ENCODE peak calls at places on chromosomes 6 and 20, in four cellular contexts. U is T-cell, J is NAMALWA, V is NCI-H1930. T is an unnamed sample.

GRCh38 chr6:106102034-106102433 is 15.9 kb downstream of the PRDM1 start:
- DNase-seq in U (no peak), J (no peak), V (no peak), T (no peak)

GRCh38 chr20:5216663-5217062 is 89.9 kb downstream of the CDS2 start:
- DNase-seq in U (no peak), J (no peak), V (no peak), T (no peak)

GRCh38 chr6:148445620-148446019 is 103.0 kb downstream of the SASH1 start:
- DNase-seq in U (no peak), J (no peak), V (no peak), T (no peak)

GRCh38 chr20:47057661-47058060 is 163.0 kb downstream of the EYA2 start:
- DNase-seq in U (no peak), J (no peak), V (no peak), T (no peak)

GRCh38 chr6:83429269-83429668 is 1.6 kb downstream of the ME1 start:
- DNase-seq in U (no peak), J (no peak), V (no peak), T (no peak)

GRCh38 chr20:8786383-8786782 is 282.5 kb upstream of the PLCB4 start:
- DNase-seq in U (no peak), J (no peak), V (no peak), T (no peak)

GRCh38 chr6:133991096-133991593 is 38.1 kb downstream of the TBPL1 start:
- DNase-seq in U (no peak), J (no peak), V (no peak), T (no peak)

GRCh38 chr6:42366011-42366705 is 85.6 kb downstream of the TRERF1 start:
- DNase-seq in U (no peak), J (no peak), V (no peak), T (no peak)

GRCh38 chr20:63307538-63308217 is 14.7 kb downstream of the COL20A1 start:
- DNase-seq in U (no peak), J (no peak), V (no peak), T (no peak)

GRCh38 chr6:135266675-135267074 is 85.6 kb downstream of the MYB start:
- DNase-seq in U (no peak), J (peak; percentile 66), V (no peak), T (no peak)

GRCh38 chr6:18343741-18344140 is 43.4 kb upstream of the RNF144B start:
- DNase-seq in U (no peak), J (no peak), V (no peak), T (no peak)

GRCh38 chr20:14434379-14435136 is 97.1 kb upstream of the FLRT3 start:
- DNase-seq in U (no peak), J (no peak), V (no peak), T (no peak)

GRCh38 chr6:69487688-69488087 is 309.1 kb downstream of the LMBRD1 start:
- DNase-seq in U (no peak), J (peak; percentile 45), V (no peak), T (no peak)

GRCh38 chr6:143745160-143746133 is 67.7 kb downstream of the PHACTR2 start:
- DNase-seq in U (no peak), J (no peak), V (no peak), T (no peak)

GRCh38 chr6:150156460-150156859 is 13.6 kb downstream of the PPP1R14C start:
- DNase-seq in U (no peak), J (no peak), V (no peak), T (no peak)

GRCh38 chr20:44692932-44693476 is 22.2 kb upstream of the CCN5 start:
- DNase-seq in U (no peak), J (no peak), V (no peak), T (no peak)

T was measured in GF-D8.